ENCODE peak calls at places on chromosomes 13 and 19, in four cellular contexts. One of them, this sample, is unnamed.

GRCh38 chr19:41753936-41754529 is 1.3 kb upstream of the CEACAM6 start:
- DNase-seq in gastrocnemius medialis: no peak
- DNase-seq in HAP-1: peak
- DNase-seq in body of pancreas: peak
- DNase-seq in this sample: peak

GRCh38 chr19:30924670-30925069 is 424.6 kb downstream of the TSHZ3 start:
- DNase-seq in body of pancreas: no peak
- DNase-seq in HAP-1: no peak
- DNase-seq in gastrocnemius medialis: no peak
- DNase-seq in this sample: no peak

GRCh38 chr19:4343845-4344713 is 717 bp downstream of the MPND start:
- DNase-seq in body of pancreas: peak
- DNase-seq in gastrocnemius medialis: no peak
- DNase-seq in HAP-1: peak
- DNase-seq in this sample: no peak

GRCh38 chr13:79393564-79394249 is 12.3 kb downstream of the RBM26 start:
- DNase-seq in HAP-1: peak
- DNase-seq in gastrocnemius medialis: no peak
- DNase-seq in body of pancreas: peak
- DNase-seq in this sample: peak

GRCh38 chr13:93794197-93794885 is 567.7 kb downstream of the GPC6 start:
- DNase-seq in body of pancreas: no peak
- DNase-seq in HAP-1: no peak
- DNase-seq in gastrocnemius medialis: no peak
- DNase-seq in this sample: no peak

GRCh38 chr19:50565984-50566903 is 2.0 kb downstream of the LRRC4B start:
- DNase-seq in body of pancreas: no peak
- DNase-seq in gastrocnemius medialis: no peak
- DNase-seq in HAP-1: no peak
- DNase-seq in this sample: no peak

GRCh38 chr19:46608581-46609345 is 7.6 kb downstream of the CALM3 start:
- DNase-seq in HAP-1: no peak
- DNase-seq in gastrocnemius medialis: no peak
- DNase-seq in body of pancreas: no peak
- DNase-seq in this sample: no peak

GRCh38 chr13:98280176-98280510 is 103.1 kb upstream of the RNF113B start:
- DNase-seq in gastrocnemius medialis: no peak
- DNase-seq in HAP-1: no peak
- DNase-seq in body of pancreas: no peak
- DNase-seq in this sample: no peak

GRCh38 chr13:38687246-38688229 is 661 bp downstream of the FREM2 start:
- DNase-seq in HAP-1: no peak
- DNase-seq in gastrocnemius medialis: no peak
- DNase-seq in body of pancreas: peak
- DNase-seq in this sample: peak

GRCh38 chr13:111846396-111847174 is 220.4 kb upstream of the SOX1 start:
- DNase-seq in body of pancreas: no peak
- DNase-seq in gastrocnemius medialis: no peak
- DNase-seq in HAP-1: peak
- DNase-seq in this sample: no peak

GRCh38 chr19:38434549-38435051 is 1.1 kb downstream of the RYR1 start:
- DNase-seq in gastrocnemius medialis: peak
- DNase-seq in body of pancreas: no peak
- DNase-seq in HAP-1: peak
- DNase-seq in this sample: no peak

GRCh38 chr13:50421457-50422130 is 406.4 kb downstream of the KCNRG start:
- DNase-seq in body of pancreas: no peak
- DNase-seq in HAP-1: no peak
- DNase-seq in gastrocnemius medialis: no peak
- DNase-seq in this sample: no peak

GRCh38 chr13:107421951-107422350 is 793.4 kb downstream of the LIG4 start:
- DNase-seq in HAP-1: no peak
- DNase-seq in body of pancreas: no peak
- DNase-seq in gastrocnemius medialis: no peak
- DNase-seq in this sample: peak

GRCh38 chr19:55437410-55437809 is 5.7 kb downstream of the SHISA7 start:
- DNase-seq in HAP-1: peak
- DNase-seq in body of pancreas: peak
- DNase-seq in gastrocnemius medialis: no peak
- DNase-seq in this sample: peak

GRCh38 chr19:35142531-35143230 is 374 bp upstream of the FXYD7 start:
- DNase-seq in gastrocnemius medialis: no peak
- DNase-seq in HAP-1: peak
- DNase-seq in body of pancreas: peak
- DNase-seq in this sample: no peak

GRCh38 chr13:111886217-111886945 is 180.6 kb upstream of the SOX1 start:
- DNase-seq in body of pancreas: no peak
- DNase-seq in gastrocnemius medialis: no peak
- DNase-seq in HAP-1: no peak
- DNase-seq in this sample: no peak

DNA sequence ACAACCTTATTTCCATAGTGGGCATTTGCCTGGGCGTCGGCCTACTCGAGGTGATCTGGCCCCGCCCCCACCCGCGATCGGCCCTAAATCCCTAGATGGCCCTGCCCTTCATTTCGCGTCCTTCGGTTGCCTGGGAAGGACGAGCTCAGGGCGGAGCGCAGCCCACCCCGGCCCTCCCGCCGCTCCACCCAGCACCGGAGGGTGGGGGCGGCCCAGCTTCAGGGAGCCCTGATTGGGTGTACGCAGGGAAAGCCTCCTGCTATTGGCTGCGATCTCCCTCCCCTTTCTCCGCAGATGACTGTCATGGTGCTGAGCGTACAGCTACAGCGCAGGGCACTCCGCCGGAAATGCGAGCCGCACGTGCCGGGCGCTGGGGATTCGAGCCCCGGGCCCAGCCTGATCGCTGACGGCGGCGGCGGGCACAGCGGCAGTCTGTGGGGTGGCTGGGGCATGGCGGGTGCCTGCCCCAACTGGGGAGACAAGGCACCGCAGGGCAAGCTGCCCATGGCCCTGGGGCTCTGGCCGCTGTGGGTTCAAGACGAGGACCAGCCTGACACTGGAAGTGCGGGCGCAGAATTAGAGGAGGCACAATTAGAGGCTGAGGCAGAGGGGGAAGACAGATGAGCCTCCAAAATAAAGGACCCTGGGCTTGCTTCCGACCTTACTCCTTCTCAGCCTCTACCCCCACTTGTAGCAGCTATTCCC is 4.3 kb downstream of the CD37 start:
- DNase-seq in body of pancreas: peak
- DNase-seq in HAP-1: no peak
- DNase-seq in gastrocnemius medialis: peak
- DNase-seq in this sample: peak
- H3K4me3 ChIP-seq in body of pancreas: no peak
- H3K4me3 ChIP-seq in HAP-1: no peak
- H3K4me3 ChIP-seq in gastrocnemius medialis: peak
- H3K4me3 ChIP-seq in this sample: peak

GRCh38 chr13:61695147-61695546 is 279.5 kb upstream of the PCDH20 start:
- DNase-seq in gastrocnemius medialis: no peak
- DNase-seq in body of pancreas: no peak
- DNase-seq in HAP-1: no peak
- DNase-seq in this sample: no peak

DNA sequence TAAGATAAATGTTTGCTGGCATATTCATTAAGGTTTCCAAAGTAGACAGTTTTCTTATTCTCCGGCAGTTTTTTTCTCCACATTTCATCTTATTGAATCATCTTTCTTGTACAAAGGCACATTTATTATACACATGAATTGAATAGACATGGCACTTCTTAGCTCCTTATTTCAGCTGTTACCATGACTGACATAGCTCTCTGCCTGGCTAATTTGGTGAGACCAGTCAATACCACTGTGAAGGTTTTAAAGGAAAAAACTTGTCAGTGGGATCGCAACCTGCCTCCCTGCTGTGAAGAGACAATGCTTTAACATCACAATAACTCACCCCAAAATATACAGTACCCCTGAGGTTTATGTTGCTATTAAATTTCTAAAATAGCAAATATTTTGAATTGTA is 285.0 kb upstream of the PCDH20 start:
- DNase-seq in gastrocnemius medialis: no peak
- DNase-seq in HAP-1: no peak
- DNase-seq in body of pancreas: no peak
- DNase-seq in this sample: no peak
- H3K4me3 ChIP-seq in gastrocnemius medialis: no peak
- H3K4me3 ChIP-seq in HAP-1: no peak
- H3K4me3 ChIP-seq in body of pancreas: no peak
- H3K4me3 ChIP-seq in this sample: no peak

GRCh38 chr13:108919036-108919907 is 289.9 kb downstream of the MYO16 start:
- DNase-seq in body of pancreas: no peak
- DNase-seq in gastrocnemius medialis: no peak
- DNase-seq in HAP-1: no peak
- DNase-seq in this sample: no peak

GRCh38 chr13:108911807-108912206 is 282.4 kb downstream of the MYO16 start:
- DNase-seq in HAP-1: no peak
- DNase-seq in body of pancreas: no peak
- DNase-seq in gastrocnemius medialis: no peak
- DNase-seq in this sample: no peak

GRCh38 chr13:108915095-108915633 is 285.8 kb downstream of the MYO16 start:
- DNase-seq in gastrocnemius medialis: no peak
- DNase-seq in HAP-1: no peak
- DNase-seq in body of pancreas: peak
- DNase-seq in this sample: peak

GRCh38 chr13:108917581-108917980 is 288.2 kb downstream of the MYO16 start:
- DNase-seq in body of pancreas: no peak
- DNase-seq in gastrocnemius medialis: no peak
- DNase-seq in HAP-1: no peak
- DNase-seq in this sample: peak

GRCh38 chr13:108915634-108916497 is 286.5 kb downstream of the MYO16 start:
- DNase-seq in body of pancreas: peak
- DNase-seq in gastrocnemius medialis: peak
- DNase-seq in HAP-1: peak
- DNase-seq in this sample: peak
- H3K4me3 ChIP-seq in body of pancreas: no peak
- H3K4me3 ChIP-seq in gastrocnemius medialis: peak
- H3K4me3 ChIP-seq in HAP-1: no peak
- H3K4me3 ChIP-seq in this sample: no peak

GRCh38 chr13:73070451-73070850 is 11.6 kb downstream of the KLF5 start:
- DNase-seq in gastrocnemius medialis: no peak
- DNase-seq in body of pancreas: no peak
- DNase-seq in HAP-1: no peak
- DNase-seq in this sample: no peak
- H3K4me3 ChIP-seq in gastrocnemius medialis: no peak
- H3K4me3 ChIP-seq in body of pancreas: no peak
- H3K4me3 ChIP-seq in HAP-1: no peak
- H3K4me3 ChIP-seq in this sample: no peak